ENCODE peak calls at places on chromosome 1, in nine cellular contexts. F is amygdala; M is progenitor cell of endocrine pancreas; O is AG08395; D is iPS-NIHi11; E is EH; N is pulmonary artery endothelial cell; V is midbrain; P is stimulated activated CD4-positive, alpha-beta T cell treated with anti-CD3 and anti-CD28 coated beads, Interleukin-4, amount 100 ng/mL, for 24 hours. B is an unnamed sample.

GRCh38 chr1:114756009-114756892 is 1.5 kb downstream of the CSDE1 start:
- DNase-seq in F (no peak), M (no peak), O (no peak), D (no peak), E (no peak), N (no peak), V (no peak), P (no peak), B (no peak)

GRCh38 chr1:195909061-195909460 is 699.2 kb downstream of the KCNT2 start:
- DNase-seq in F (no peak), M (no peak), O (no peak), D (no peak), E (peak; percentile 34), N (no peak), V (no peak), P (no peak), B (no peak)

GRCh38 chr1:177864530-177865305 is 105.1 kb downstream of the SEC16B start:
- DNase-seq in F (no peak), M (no peak), O (peak; percentile 20), D (no peak), E (no peak), N (no peak), V (peak; percentile 50), P (no peak), B (no peak)

GRCh38 chr1:206012086-206012859 is 9.1 kb upstream of the RAB7B start:
- DNase-seq in F (peak; percentile 40), M (no peak), O (no peak), D (peak; percentile 61), E (no peak), N (no peak), V (peak; percentile 33), P (peak; percentile 17), B (no peak)

GRCh38 chr1:198970919-198971318 is 332.1 kb downstream of the PTPRC start:
- DNase-seq in F (no peak), M (no peak), O (peak; percentile 4), D (no peak), E (peak; percentile 38), N (no peak), V (no peak), P (no peak), B (peak; percentile 11)

GRCh38 chr1:155776414-155776813 is 80.6 kb downstream of the GON4L start:
- DNase-seq in F (no peak), M (no peak), O (no peak), D (no peak), E (peak; percentile 54), N (no peak), V (no peak), P (no peak), B (no peak)

GRCh38 chr1:155562581-155563376 is at the start of gene ASH1L:
- DNase-seq in F (peak; percentile 97), M (peak; percentile 82), O (peak; percentile 98), D (peak; percentile 94), E (peak; percentile 91), N (peak; percentile 64), V (peak; percentile 97), P (peak; percentile 93), B (peak; percentile 96)

GRCh38 chr1:150577557-150578277 is 1.7 kb downstream of the MCL1 start:
- DNase-seq in F (no peak), M (no peak), O (no peak), D (no peak), E (peak; percentile 65), N (no peak), V (no peak), P (no peak), B (peak; percentile 60)

B was measured in astrocyte of the spinal cord.